ENCODE peak calls at places on chromosomes 4 and X, in four cellular contexts. F is astrocyte, A is tibial nerve, P is testis. K is an unnamed sample.
A peak's percentile ranks its signal among the peaks of the same experiment; 100 is the strongest.

GRCh38 chr4:96317924-96318323 is 478.0 kb downstream of the PDHA2 start:
- DNase-seq in P (no peak), A (no peak), F (no peak), K (no peak)

GRCh38 chrX:19990519-19991349 is at the start of gene BCLAF3:
- DNase-seq in F (peak; percentile 55), A (peak; percentile 67), P (peak; percentile 90), K (peak; percentile 59)

GRCh38 chr4:172683016-172683415 is 485.6 kb upstream of the GALNT7 start:
- DNase-seq in P (no peak), F (peak; percentile 33), A (no peak), K (no peak)

GRCh38 chrX:133335027-133335426 is 80.3 kb downstream of the GPC4 start:
- DNase-seq in A (peak; percentile 43), F (no peak), P (peak; percentile 26), K (no peak)

GRCh38 chr4:159212675-159213297 is 109.9 kb downstream of the RAPGEF2 start:
- DNase-seq in P (no peak), A (no peak), F (no peak), K (no peak)

GRCh38 chrX:11143931-11144678 is 33.0 kb downstream of the HCCS start:
- DNase-seq in P (peak; percentile 83), F (peak; percentile 42), A (peak; percentile 89), K (peak; percentile 16)

GRCh38 chr4:75633846-75634245 is 3.5 kb upstream of the CDKL2 start:
- DNase-seq in A (no peak), F (peak; percentile 84), P (no peak), K (peak; percentile 40)

GRCh38 chr4:126465341-126465740 is 1150.6 kb downstream of the FAT4 start:
- DNase-seq in F (no peak), P (no peak), A (no peak), K (no peak)

GRCh38 chr4:145935253-145936141 is 3.1 kb downstream of the ZNF827 start:
- DNase-seq in P (peak; percentile 66), F (no peak), A (no peak), K (no peak)

GRCh38 chr4:165368114-165368513 is 10.7 kb upstream of the CPE start:
- DNase-seq in P (no peak), F (no peak), A (no peak), K (no peak)

GRCh38 chr4:101020956-101021355 is 326.4 kb downstream of the PPP3CA start:
- DNase-seq in P (no peak), F (peak; percentile 76), A (no peak), K (peak; percentile 76)

GRCh38 chr4:173506780-173507211 is 23.2 kb downstream of the HAND2 start:
- DNase-seq in P (no peak), F (no peak), A (no peak), K (no peak)

GRCh38 chrX:50697691-50698090 is 116.3 kb downstream of the SHROOM4 start:
- DNase-seq in F (peak; percentile 86), P (no peak), A (no peak), K (peak; percentile 70)

GRCh38 chr4:11765849-11766453 is 337.3 kb upstream of the HS3ST1 start:
- DNase-seq in A (peak; percentile 13), P (peak; percentile 26), F (peak; percentile 21), K (no peak)

GRCh38 chrX:40544343-40545250 is 36.2 kb upstream of the ATP6AP2 start:
- DNase-seq in P (no peak), A (no peak), F (no peak), K (no peak)

GRCh38 chr4:85779165-85779564 is 304.2 kb downstream of the ARHGAP24 start:
- DNase-seq in P (no peak), F (peak; percentile 41), A (no peak), K (no peak)

GRCh38 chr4:59091376-59092142 is 1981.4 kb upstream of the IGFBP7 start:
- DNase-seq in A (no peak), P (no peak), F (no peak), K (no peak)

GRCh38 chrX:50167366-50167765 is 33.4 kb downstream of the AKAP4 start:
- DNase-seq in A (no peak), F (no peak), P (no peak), K (no peak)

GRCh38 chr4:57114973-57115372 is 4.8 kb upstream of the IGFBP7 start:
- DNase-seq in F (peak; percentile 94), A (no peak), P (no peak), K (no peak)

GRCh38 chrX:105695451-105695850 is 126.9 kb upstream of the NRK start:
- DNase-seq in F (peak; percentile 44), A (no peak), P (no peak), K (peak; percentile 86)

DNA sequence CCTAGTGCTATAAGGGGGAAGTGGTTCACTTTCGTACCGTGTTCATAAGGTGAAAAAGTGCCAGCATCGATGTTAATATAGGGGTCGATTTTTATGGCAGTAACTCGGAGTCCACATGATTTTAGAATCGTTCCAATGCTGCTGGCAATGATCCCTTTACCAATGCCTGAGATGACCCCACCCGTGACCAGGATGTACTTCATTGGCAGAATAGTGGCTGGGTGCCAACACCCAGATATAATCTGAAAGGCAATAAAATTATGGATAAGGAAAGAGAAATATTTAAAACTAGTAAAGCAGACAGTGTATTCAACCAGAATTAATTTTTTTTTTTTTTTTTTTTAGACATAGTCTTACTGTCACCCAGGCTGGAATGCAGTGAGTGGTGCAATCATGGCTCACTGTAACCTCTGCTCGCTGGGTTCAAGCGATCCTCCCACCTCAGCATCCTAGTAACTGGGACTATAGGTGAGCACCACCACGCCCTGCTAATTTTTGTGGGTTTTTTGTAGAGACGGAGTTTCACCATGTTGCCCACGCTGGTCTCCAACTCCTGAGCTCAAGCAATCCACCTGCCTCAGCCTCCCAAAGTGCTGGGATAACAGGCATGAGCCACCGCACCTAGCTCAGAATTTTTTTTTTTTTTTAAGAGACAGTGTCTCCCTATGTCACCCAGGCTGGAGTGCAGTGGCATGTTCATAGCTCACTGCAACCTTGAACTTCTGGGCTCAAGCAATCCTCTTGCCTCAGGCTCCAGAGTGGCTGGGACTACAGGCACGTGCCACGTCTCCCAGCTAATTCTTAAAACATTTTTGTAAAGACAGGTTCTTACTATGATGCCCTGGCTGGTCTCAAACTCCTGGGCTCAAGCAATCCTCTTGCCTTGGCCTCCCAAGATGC is 9.5 kb downstream of the CTPS2 start:
- DNase-seq in F (no peak), P (peak; percentile 15), A (no peak), K (no peak)
- H3K4me1 ChIP-seq in F (no peaks in the 10 kb centered on the region), P (no peaks in the 10 kb centered on the region), A (no peaks in the 10 kb centered on the region), K (no peaks in the 10 kb centered on the region)

GRCh38 chr4:176540814-176541213 is 221.0 kb downstream of the SPCS3 start:
- DNase-seq in A (no peak), F (peak; percentile 50), P (no peak), K (peak; percentile 59)

GRCh38 chr4:176538217-176538925 is 218.6 kb downstream of the SPCS3 start:
- DNase-seq in A (no peak), F (peak; percentile 93), P (no peak), K (peak; percentile 88)

GRCh38 chr4:176539785-176540175 is 220.0 kb downstream of the SPCS3 start:
- DNase-seq in A (no peak), P (no peak), F (peak; percentile 36), K (no peak)

GRCh38 chr4:176534566-176534965 is 214.8 kb downstream of the SPCS3 start:
- DNase-seq in P (no peak), F (peak; percentile 90), A (no peak), K (no peak)

DNA sequence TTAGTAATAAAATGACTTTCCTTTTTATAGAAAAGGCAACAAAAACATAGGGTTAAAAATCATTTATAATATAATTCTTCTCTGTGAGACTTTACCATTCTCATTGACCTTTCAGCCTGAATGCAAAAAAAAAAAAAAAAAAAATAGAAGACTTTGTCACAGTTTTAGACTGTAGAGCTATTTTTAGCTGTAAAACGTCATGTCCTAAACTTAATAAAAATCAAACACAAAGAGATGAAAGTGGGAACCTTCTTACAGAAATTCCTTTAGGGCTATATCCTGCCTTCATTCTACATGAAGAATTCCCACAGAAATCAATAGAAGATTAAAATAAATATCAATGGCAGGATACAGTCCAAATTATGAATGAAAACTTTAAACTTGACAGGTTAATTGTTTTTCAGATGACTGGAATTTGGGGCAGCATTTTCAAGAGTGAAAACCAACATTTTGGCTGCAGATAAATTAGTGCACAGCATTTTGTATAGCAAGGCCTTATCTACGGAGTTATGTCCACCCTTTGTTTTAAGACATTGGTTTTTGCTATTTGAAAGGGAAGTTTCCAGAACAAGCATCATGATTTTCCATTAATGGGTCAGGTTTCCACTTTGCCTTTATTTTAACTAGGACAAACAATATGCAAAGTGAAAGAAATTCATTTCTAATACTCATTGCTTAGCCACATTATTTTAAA is 219.5 kb downstream of the SPCS3 start:
- DNase-seq in F (no peak), P (no peak), A (no peak), K (no peak)
- H3K27ac ChIP-seq in F (peak overlapping the region; percentile 87), P (no peak overlapping the region), A (no peak overlapping the region), K (peak overlapping the region; percentile 88)

DNA sequence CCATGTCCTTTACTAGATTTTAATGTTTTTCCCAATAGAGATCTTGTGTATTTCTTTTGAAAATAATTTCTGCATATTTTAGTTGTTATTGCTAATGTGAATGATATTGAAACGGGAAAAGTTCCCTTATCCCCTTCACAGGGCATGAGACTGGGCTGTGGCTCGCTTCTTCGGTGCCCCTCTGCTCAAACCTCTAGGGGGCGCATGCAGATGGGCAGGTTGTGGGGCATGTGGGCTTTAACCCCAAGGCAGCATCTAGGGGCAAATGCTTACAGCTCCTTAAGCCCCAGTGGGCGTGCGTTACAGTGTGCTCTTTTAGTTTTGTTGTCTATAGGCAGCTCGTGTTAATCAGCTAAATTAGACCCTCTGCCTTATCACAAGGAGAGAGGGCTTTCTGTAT is 194.7 kb downstream of the OPHN1 start:
- DNase-seq in A (no peak), F (no peak), P (no peak), K (no peak)
- TF ChIP-seq CTCF in A (no peak), F (no peak), P (no peak), K (peak; percentile 56)

GRCh38 chr4:7239844-7240243 is 47.5 kb downstream of the SORCS2 start:
- DNase-seq in P (no peak), F (no peak), A (no peak), K (no peak)
- H3K4me1 ChIP-seq in P (peaks cover 10% of the 10 kb centered on the region), F (no peaks in the 10 kb centered on the region), A (peaks cover 44% of the 10 kb centered on the region), K (no peaks in the 10 kb centered on the region)

DNA sequence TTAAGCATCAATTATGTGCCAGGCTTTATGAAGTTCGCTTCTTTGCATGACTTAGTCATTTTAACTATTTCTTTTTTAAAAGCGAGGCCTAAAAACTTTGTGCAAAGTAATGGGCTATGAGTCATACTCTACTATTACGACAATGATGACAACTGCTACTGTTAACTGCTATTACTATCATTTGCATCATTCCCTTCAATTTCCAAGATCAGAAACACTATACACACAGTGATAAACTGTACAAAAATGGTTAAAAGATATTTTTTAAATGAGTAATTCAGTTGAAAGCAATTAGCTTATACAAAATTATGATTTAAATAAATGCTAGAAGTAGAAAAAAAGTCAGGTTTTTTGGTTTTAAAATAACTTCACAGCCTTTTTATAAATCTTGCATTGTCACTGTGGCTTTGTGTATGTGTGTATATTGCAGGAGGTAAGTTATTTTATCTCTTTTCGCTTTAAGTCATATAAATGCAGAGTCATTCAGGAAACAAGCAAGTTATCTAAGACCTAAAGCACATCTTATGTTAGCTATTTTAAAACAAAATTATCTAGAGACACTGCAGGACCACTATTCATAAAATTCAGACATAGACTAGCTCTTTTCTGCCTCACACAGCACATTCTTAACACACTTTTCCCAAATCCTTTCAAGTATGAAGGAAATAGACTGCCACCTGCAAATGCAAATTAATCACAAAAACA is 18.5 kb upstream of the CXCL3 start:
- DNase-seq in P (no peak), F (peak; percentile 77), A (no peak), K (peak; percentile 54)
- H3K27ac ChIP-seq in P (no peak overlapping the region), F (peak overlapping the region; percentile 39), A (no peak overlapping the region), K (peak overlapping the region; percentile 8)

GRCh38 chr4:7007944-7008343 is 35.2 kb upstream of the TADA2B start:
- DNase-seq in A (no peak), F (no peak), P (no peak), K (no peak)
- TF ChIP-seq CTCF in A (no peak), F (no peak), P (no peak), K (no peak)

GRCh38 chrX:136863826-136864225 is 16.7 kb downstream of the RBMX start:
- DNase-seq in P (no peak), A (no peak), F (no peak), K (peak; percentile 20)
- H3K4me1 ChIP-seq in P (no peaks in the 10 kb centered on the region), A (peaks cover 5% of the 10 kb centered on the region), F (no peaks in the 10 kb centered on the region), K (no peaks in the 10 kb centered on the region)

K was measured in foreskin keratinocyte.